ENCODE peak calls at places on chromosomes 5 and 9, in six cellular contexts. S is nephron progenitor cell, Q is NB4, J is left ventricle myocardium inferior, A is Peyer's patch, Z is endothelial cell. G is an unnamed sample.

GRCh38 chr5:40679998-40680681 is 425 bp downstream of the PTGER4 start:
- DNase-seq in S (no peak), Z (no peak), J (peak; percentile 28), A (peak; percentile 26), Q (peak; percentile 48), G (peak; percentile 27)

GRCh38 chr9:89776795-89777194 is 172.0 kb downstream of the GADD45G start:
- DNase-seq in Q (no peak), S (no peak), Z (no peak), A (no peak), J (no peak), G (no peak)

GRCh38 chr5:7548576-7548975 is 152.6 kb downstream of the ADCY2 start:
- DNase-seq in A (no peak), Z (no peak), S (no peak), Q (no peak), J (no peak), G (no peak)

GRCh38 chr5:147057051-147057450 is 177.8 kb upstream of the STK32A start:
- DNase-seq in A (no peak), Q (no peak), Z (no peak), J (no peak), S (no peak), G (no peak)

GRCh38 chr9:122051401-122052346 is 41.4 kb downstream of the TTLL11 start:
- DNase-seq in Z (no peak), J (no peak), Q (peak; percentile 7), S (no peak), A (no peak), G (no peak)

GRCh38 chr5:58491216-58491892 is at the start of gene GAPT:
- DNase-seq in Z (no peak), S (no peak), A (no peak), J (no peak), Q (peak; percentile 84), G (no peak)

GRCh38 chr9:14238044-14238443 is 75.9 kb downstream of the NFIB start:
- DNase-seq in A (no peak), Q (no peak), S (no peak), J (no peak), Z (peak; percentile 38), G (no peak)

GRCh38 chr9:128244443-128245226 is 31.2 kb downstream of the GOLGA2 start:
- DNase-seq in Z (no peak), J (peak; percentile 88), S (peak; percentile 81), Q (peak; percentile 98), A (peak; percentile 27), G (peak; percentile 86)

GRCh38 chr9:93669116-93669957 is 93.0 kb downstream of the PHF2 start:
- DNase-seq in S (no peak), Q (no peak), A (peak; percentile 13), J (peak; percentile 8), Z (peak; percentile 4), G (peak; percentile 8)

GRCh38 chr5:59174248-59174844 is 591.5 kb downstream of the RAB3C start:
- DNase-seq in Q (peak; percentile 72), S (no peak), J (no peak), A (no peak), Z (peak; percentile 15), G (no peak)

GRCh38 chr9:105360344-105360743 is 87.5 kb upstream of the FSD1L start:
- DNase-seq in J (no peak), Q (no peak), A (no peak), S (no peak), Z (no peak), G (no peak)

GRCh38 chr9:14106699-14107098 is 207.2 kb downstream of the NFIB start:
- DNase-seq in J (no peak), Q (no peak), S (no peak), A (no peak), Z (no peak), G (no peak)

GRCh38 chr9:131864531-131864930 is 124.7 kb upstream of the RAPGEF1 start:
- DNase-seq in Z (no peak), S (no peak), Q (no peak), J (no peak), A (no peak), G (no peak)

GRCh38 chr5:34743878-34744277 is 87.8 kb downstream of the RAI14 start:
- DNase-seq in S (no peak), Q (no peak), J (no peak), Z (no peak), A (no peak), G (no peak)

GRCh38 chr5:93622240-93622885 is 39.3 kb downstream of the NR2F1 start:
- DNase-seq in Q (peak; percentile 39), A (no peak), J (no peak), Z (no peak), S (no peak), G (no peak)

GRCh38 chr9:114372971-114373591 is 14.7 kb downstream of the AKNA start:
- DNase-seq in J (peak; percentile 62), Q (peak; percentile 99), S (no peak), A (peak; percentile 98), Z (peak; percentile 59), G (no peak)

GRCh38 chr5:102971693-102972293 is 148.1 kb downstream of the GIN1 start:
- DNase-seq in S (no peak), A (no peak), Q (peak; percentile 16), Z (no peak), J (no peak), G (no peak)
- TF ChIP-seq CTCF in S (peak; percentile 35), A (peak; percentile 42), Q (no peak), Z (no peak), J (peak; percentile 62), G (peak; percentile 38)

DNA sequence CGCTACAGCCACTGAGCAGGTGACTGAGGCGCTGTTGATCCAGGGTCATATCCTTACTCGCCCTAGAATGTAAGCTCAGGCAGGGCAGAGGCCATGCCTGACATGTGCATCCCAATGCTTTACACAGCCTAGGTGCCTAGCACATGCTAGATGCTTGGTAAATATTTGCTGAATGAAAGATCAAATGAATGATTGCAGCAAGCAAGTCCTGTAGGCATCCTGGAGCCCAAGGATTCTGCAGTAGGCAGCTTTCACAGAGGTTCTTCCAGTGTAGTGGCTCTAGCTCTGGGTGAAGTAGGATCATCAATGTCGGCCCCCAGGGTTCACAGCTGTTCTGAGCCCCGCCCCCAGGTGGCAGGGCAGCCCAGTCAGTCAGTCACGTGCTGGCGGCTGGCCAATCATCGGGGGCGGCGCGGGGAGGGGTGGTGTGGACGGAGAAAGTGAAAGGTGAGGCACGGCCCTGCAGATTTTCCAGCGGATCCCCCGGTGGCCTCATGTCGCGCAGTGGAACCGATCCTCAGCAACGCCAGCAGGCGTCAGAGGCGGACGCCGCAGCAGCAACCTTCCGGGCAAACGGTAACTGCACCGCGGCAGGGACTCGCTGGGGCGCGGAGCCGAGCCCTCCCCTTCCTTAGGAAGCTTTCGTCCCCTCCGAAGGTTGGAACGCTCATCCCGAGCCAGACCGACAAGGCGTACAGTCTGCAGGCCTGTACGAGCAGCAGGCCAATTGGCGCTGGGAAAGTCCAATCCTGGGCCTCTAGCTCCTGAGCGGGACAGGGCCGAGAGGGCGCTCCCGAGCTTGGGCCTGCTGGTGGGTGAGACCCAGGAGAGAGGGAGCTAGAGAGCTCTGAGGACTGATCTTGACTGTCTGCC is at the start of gene GALT:
- DNase-seq in J (peak; percentile 96), A (peak; percentile 100), Z (peak; percentile 95), S (peak; percentile 96), Q (peak; percentile 98), G (peak; percentile 94)
- TF ChIP-seq CTCF in J (peak; percentile 53), A (peak; percentile 54), Z (peak; percentile 26), S (no peak), Q (peak; percentile 86), G (peak; percentile 42)

DNA sequence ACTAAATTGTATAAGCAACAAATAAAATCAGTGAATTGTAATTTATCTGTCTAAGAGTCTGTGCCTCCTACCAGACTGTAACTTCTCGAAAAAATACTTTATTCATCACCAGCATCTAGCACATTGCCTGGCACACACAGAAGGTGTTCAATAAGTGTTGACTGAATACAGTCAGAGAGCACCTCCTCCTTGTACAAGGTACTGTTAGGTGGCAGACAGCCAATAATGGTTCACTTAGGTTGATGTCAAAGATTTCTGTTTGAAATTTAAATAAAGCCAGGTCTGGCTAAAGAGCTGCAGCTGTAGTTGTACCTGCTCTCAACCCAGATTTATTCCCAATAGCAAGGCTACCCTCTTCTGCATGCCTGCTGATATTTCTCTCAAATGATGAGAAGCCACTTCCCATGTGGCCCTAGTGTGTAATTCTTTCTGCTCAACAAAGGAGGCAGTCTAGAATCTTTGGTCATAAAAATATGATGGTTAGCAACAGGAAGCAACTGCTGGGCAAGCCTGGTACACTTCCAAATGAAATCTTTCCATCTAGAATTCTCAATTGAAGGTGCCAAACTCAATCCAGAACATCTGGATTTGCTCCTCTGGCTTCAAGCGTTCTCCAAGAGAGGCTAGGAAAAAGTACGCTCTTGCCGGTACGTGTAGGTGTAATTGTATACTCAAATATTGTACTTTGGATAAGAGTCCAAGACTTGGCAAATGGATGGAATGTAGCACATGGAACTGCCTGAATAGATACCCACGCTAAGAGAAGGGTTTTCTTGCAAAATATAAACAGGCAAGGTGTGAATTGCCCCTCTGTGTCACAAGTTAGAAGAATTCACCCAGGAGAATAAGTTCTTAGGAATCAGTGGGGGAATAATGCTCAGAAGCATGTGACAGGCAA is 95.6 kb downstream of the NR6A1 start:
- DNase-seq in A (no peak), Z (no peak), S (no peak), J (no peak), Q (peak; percentile 16), G (no peak)
- TF ChIP-seq CTCF in A (no peak), Z (no peak), S (no peak), J (no peak), Q (no peak), G (no peak)

GRCh38 chr9:137439158-137439714 is 1.9 kb downstream of the ENTPD8 start:
- DNase-seq in J (no peak), Z (no peak), Q (no peak), S (peak; percentile 1), A (no peak), G (no peak)
- TF ChIP-seq CTCF in J (no peak), Z (no peak), Q (no peak), S (no peak), A (no peak), G (no peak)

DNA sequence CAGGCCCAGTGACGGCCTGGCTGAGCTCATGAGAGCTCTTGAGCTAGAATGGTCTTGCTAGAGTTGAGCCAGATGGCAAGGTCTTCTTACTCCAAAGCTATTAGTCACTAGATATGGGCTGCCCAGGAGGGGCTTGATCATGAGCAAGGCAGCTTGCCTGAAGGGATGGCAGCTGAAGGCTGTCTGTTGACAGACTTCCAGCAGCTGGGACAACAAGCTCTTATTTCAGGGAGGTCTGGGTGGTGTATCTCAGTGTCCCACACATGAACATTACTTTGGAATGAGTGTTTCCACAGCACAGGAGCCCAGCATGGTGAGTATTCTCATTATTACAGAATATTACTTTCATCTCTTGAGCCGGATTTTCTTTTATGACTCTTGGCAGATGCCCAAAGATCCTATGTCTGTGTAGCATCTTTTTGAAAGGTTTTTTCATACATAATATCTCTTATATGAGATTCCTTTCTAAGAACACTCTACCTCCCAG is 414.1 kb downstream of the ARHGEF28 start:
- DNase-seq in Q (no peak), S (no peak), Z (no peak), J (no peak), A (no peak), G (no peak)
- TF ChIP-seq CTCF in Q (no peak), S (no peak), Z (no peak), J (no peak), A (no peak), G (no peak)

GRCh38 chr5:168311061-168311566 is 19.7 kb downstream of the WWC1 start:
- DNase-seq in J (no peak), A (no peak), Z (no peak), Q (no peak), S (no peak), G (no peak)
- TF ChIP-seq CTCF in J (no peak), A (peak; percentile 3), Z (no peak), Q (no peak), S (no peak), G (no peak)

GRCh38 chr5:73299017-73299630 is 126.1 kb downstream of the TMEM174 start:
- DNase-seq in Q (no peak), S (peak; percentile 65), J (no peak), Z (peak; percentile 63), A (no peak), G (no peak)
- TF ChIP-seq CTCF in Q (no peak), S (peak; percentile 30), J (peak; percentile 34), Z (peak; percentile 51), A (peak; percentile 44), G (no peak)

G was measured in uterus.